ENCODE peak calls at places on chromosomes 16 and 17, in five cellular contexts. X, B, I, M and C are unnamed samples.

GRCh38 chr16:78742501-78743283 is 643.2 kb downstream of the WWOX start:
- DNase-seq in X (peak), I (no peak), M (peak), B (peak), C (peak)

GRCh38 chr16:54106078-54106477 is 180.5 kb downstream of the IRX3 start:
- DNase-seq in B (no peak), X (no peak), I (no peak), M (no peak), C (no peak)

GRCh38 chr17:75417054-75417453 is 11.6 kb upstream of the GRB2 start:
- DNase-seq in X (no peak), I (no peak), M (no peak), B (no peak), C (no peak)

GRCh38 chr17:79966681-79967080 is 69.0 kb downstream of the TBC1D16 start:
- DNase-seq in X (no peak), B (no peak), I (no peak), M (no peak), C (no peak)

GRCh38 chr17:7903154-7904103 is 12.7 kb downstream of the RNF227 start:
- DNase-seq in I (no peak), M (no peak), B (no peak), X (no peak), C (no peak)

GRCh38 chr17:72976971-72977767 is 115.3 kb downstream of the SLC39A11 start:
- DNase-seq in I (peak), B (no peak), X (peak), M (no peak), C (no peak)

GRCh38 chr17:72719582-72720493 is 372.6 kb downstream of the SLC39A11 start:
- DNase-seq in B (peak), M (peak), I (no peak), X (peak), C (peak)

GRCh38 chr17:80705988-80706387 is 161.3 kb downstream of the RPTOR start:
- DNase-seq in X (no peak), B (no peak), M (no peak), I (no peak), C (no peak)

GRCh38 chr17:8103549-8103948 is 14.8 kb downstream of the ALOXE3 start:
- DNase-seq in I (no peak), M (no peak), B (no peak), X (peak), C (no peak)

GRCh38 chr17:28612531-28612930 is 1.5 kb downstream of the RSKR start:
- DNase-seq in X (no peak), M (no peak), I (no peak), B (no peak), C (no peak)

GRCh38 chr17:20010099-20010863 is 1.1 kb downstream of the SPECC1 start:
- DNase-seq in X (peak), M (no peak), B (peak), I (peak), C (no peak)

GRCh38 chr17:81301195-81302144 is 6.4 kb upstream of the SLC38A10 start:
- DNase-seq in I (no peak), B (no peak), X (no peak), M (no peak), C (no peak)

GRCh38 chr17:34241062-34241461 is 14.0 kb upstream of the CCL2 start:
- DNase-seq in I (peak), B (peak), M (no peak), X (no peak), C (no peak)

GRCh38 chr17:44324571-44325275 is at the start of gene SLC25A39:
- DNase-seq in B (peak), M (peak), I (peak), X (peak), C (peak)

GRCh38 chr16:1786242-1787055 is 3.7 kb downstream of the NUBP2 start:
- DNase-seq in B (no peak), I (no peak), M (no peak), X (no peak), C (no peak)